ENCODE peak calls at places on chromosomes 16 and 17, in four cellular contexts. One of them, this sample, is unnamed.

GRCh38 chr17:81039854-81040758 is 5.2 kb downstream of the BAIAP2 start:
- DNase-seq in fibroblast of mammary gland: peak
- DNase-seq in heart right ventricle: no peak
- DNase-seq in lower leg skin: no peak
- DNase-seq in this sample: peak

GRCh38 chr17:73420897-73421296 is 109.1 kb upstream of the CDC42EP4 start:
- DNase-seq in heart right ventricle: no peak
- DNase-seq in fibroblast of mammary gland: peak
- DNase-seq in lower leg skin: no peak
- DNase-seq in this sample: peak

GRCh38 chr16:50065624-50066481 is at the start of gene HEATR3:
- DNase-seq in lower leg skin: peak
- DNase-seq in fibroblast of mammary gland: peak
- DNase-seq in heart right ventricle: peak
- DNase-seq in this sample: peak

GRCh38 chr17:47253541-47254402 is at the start of gene ITGB3:
- DNase-seq in heart right ventricle: peak
- DNase-seq in fibroblast of mammary gland: peak
- DNase-seq in lower leg skin: no peak
- DNase-seq in this sample: peak

GRCh38 chr17:80986816-80987480 is 4.7 kb upstream of the CHMP6 start:
- DNase-seq in fibroblast of mammary gland: no peak
- DNase-seq in lower leg skin: no peak
- DNase-seq in heart right ventricle: no peak
- DNase-seq in this sample: no peak

GRCh38 chr17:65455972-65456343 is 105.5 kb downstream of the AXIN2 start:
- DNase-seq in heart right ventricle: peak
- DNase-seq in fibroblast of mammary gland: peak
- DNase-seq in lower leg skin: no peak
- DNase-seq in this sample: peak

GRCh38 chr16:12239953-12240485 is 263.5 kb downstream of the SNX29 start:
- DNase-seq in heart right ventricle: no peak
- DNase-seq in fibroblast of mammary gland: peak
- DNase-seq in lower leg skin: peak
- DNase-seq in this sample: peak

GRCh38 chr17:45841883-45842525 is 2.7 kb upstream of the SPPL2C start:
- DNase-seq in heart right ventricle: no peak
- DNase-seq in lower leg skin: no peak
- DNase-seq in fibroblast of mammary gland: no peak
- DNase-seq in this sample: no peak

GRCh38 chr16:57627184-57627871 is 1.1 kb upstream of the ADGRG1 start:
- DNase-seq in heart right ventricle: no peak
- DNase-seq in fibroblast of mammary gland: peak
- DNase-seq in lower leg skin: no peak
- DNase-seq in this sample: peak

GRCh38 chr16:392450-393027 is 4.5 kb upstream of the NME4 start:
- DNase-seq in fibroblast of mammary gland: no peak
- DNase-seq in heart right ventricle: no peak
- DNase-seq in lower leg skin: no peak
- DNase-seq in this sample: no peak

GRCh38 chr16:69325784-69326171 is 4.6 kb downstream of the PDF start:
- DNase-seq in fibroblast of mammary gland: no peak
- DNase-seq in heart right ventricle: no peak
- DNase-seq in lower leg skin: no peak
- DNase-seq in this sample: no peak

DNA sequence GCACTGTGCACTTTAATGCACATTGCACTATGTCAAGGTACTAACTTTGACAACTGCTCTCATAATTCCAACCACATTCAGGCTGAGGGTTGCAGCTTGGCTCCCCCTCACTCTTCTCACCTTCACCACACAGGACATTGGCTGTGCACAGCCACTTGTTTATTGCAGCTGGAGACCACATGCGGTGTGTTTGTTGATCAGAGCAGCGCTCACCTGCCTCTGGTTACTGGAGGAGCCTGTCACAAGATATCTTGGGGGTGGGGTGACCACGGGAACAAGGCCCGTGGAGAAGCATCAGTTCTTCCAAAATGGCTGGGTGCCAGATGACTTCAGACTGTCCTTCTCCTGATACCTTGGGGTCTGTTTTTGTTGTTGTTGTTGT is 10.6 kb upstream of the CCL5 start:
- DNase-seq in fibroblast of mammary gland: no peak
- DNase-seq in heart right ventricle: no peak
- DNase-seq in lower leg skin: no peak
- DNase-seq in this sample: no peak
- TF ChIP-seq CTCF in fibroblast of mammary gland: no peak
- TF ChIP-seq CTCF in heart right ventricle: no peak
- TF ChIP-seq CTCF in lower leg skin: no peak
- TF ChIP-seq CTCF in this sample: no peak

GRCh38 chr17:33651631-33652030 is 358.5 kb upstream of the ASIC2 start:
- DNase-seq in heart right ventricle: no peak
- DNase-seq in lower leg skin: no peak
- DNase-seq in fibroblast of mammary gland: peak
- DNase-seq in this sample: peak

GRCh38 chr17:33653389-33653788 is 360.3 kb upstream of the ASIC2 start:
- DNase-seq in fibroblast of mammary gland: no peak
- DNase-seq in heart right ventricle: no peak
- DNase-seq in lower leg skin: no peak
- DNase-seq in this sample: peak

GRCh38 chr17:33642002-33642401 is 348.9 kb upstream of the ASIC2 start:
- DNase-seq in lower leg skin: no peak
- DNase-seq in heart right ventricle: no peak
- DNase-seq in fibroblast of mammary gland: no peak
- DNase-seq in this sample: no peak

DNA sequence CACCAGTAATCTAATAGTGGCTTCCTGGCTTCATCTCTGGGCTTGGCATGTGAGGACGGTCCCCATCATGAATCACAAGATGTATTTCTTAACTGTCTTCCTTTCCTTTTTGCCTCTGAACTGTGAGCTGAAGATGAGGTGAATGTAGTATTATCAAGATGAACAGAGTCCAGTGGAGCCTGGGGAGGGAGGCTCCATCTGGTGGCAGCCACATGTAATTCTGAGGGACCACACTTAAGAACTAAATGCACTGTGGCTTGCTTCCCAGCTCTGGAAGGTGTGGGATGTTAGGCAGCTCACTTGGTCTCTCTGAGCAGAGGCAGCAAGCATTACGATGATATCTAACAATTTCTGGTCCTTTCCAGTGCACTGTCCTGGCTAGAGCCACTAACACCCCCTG is 354.9 kb upstream of the ASIC2 start:
- DNase-seq in lower leg skin: no peak
- DNase-seq in heart right ventricle: no peak
- DNase-seq in fibroblast of mammary gland: peak
- DNase-seq in this sample: peak
- TF ChIP-seq CTCF in lower leg skin: no peak
- TF ChIP-seq CTCF in heart right ventricle: peak
- TF ChIP-seq CTCF in fibroblast of mammary gland: peak
- TF ChIP-seq CTCF in this sample: peak

GRCh38 chr17:7311110-7311698 is 3.8 kb downstream of the EIF5A start:
- DNase-seq in fibroblast of mammary gland: no peak
- DNase-seq in heart right ventricle: no peak
- DNase-seq in lower leg skin: no peak
- DNase-seq in this sample: no peak

GRCh38 chr17:7308625-7309433 is 1.4 kb downstream of the EIF5A start:
- DNase-seq in lower leg skin: peak
- DNase-seq in fibroblast of mammary gland: peak
- DNase-seq in heart right ventricle: peak
- DNase-seq in this sample: peak

GRCh38 chr17:7306911-7307685 is at the start of gene EIF5A:
- DNase-seq in fibroblast of mammary gland: peak
- DNase-seq in lower leg skin: peak
- DNase-seq in heart right ventricle: peak
- DNase-seq in this sample: peak

GRCh38 chr17:7309628-7310027 is 2.2 kb downstream of the EIF5A start:
- DNase-seq in heart right ventricle: no peak
- DNase-seq in lower leg skin: no peak
- DNase-seq in fibroblast of mammary gland: no peak
- DNase-seq in this sample: no peak

DNA sequence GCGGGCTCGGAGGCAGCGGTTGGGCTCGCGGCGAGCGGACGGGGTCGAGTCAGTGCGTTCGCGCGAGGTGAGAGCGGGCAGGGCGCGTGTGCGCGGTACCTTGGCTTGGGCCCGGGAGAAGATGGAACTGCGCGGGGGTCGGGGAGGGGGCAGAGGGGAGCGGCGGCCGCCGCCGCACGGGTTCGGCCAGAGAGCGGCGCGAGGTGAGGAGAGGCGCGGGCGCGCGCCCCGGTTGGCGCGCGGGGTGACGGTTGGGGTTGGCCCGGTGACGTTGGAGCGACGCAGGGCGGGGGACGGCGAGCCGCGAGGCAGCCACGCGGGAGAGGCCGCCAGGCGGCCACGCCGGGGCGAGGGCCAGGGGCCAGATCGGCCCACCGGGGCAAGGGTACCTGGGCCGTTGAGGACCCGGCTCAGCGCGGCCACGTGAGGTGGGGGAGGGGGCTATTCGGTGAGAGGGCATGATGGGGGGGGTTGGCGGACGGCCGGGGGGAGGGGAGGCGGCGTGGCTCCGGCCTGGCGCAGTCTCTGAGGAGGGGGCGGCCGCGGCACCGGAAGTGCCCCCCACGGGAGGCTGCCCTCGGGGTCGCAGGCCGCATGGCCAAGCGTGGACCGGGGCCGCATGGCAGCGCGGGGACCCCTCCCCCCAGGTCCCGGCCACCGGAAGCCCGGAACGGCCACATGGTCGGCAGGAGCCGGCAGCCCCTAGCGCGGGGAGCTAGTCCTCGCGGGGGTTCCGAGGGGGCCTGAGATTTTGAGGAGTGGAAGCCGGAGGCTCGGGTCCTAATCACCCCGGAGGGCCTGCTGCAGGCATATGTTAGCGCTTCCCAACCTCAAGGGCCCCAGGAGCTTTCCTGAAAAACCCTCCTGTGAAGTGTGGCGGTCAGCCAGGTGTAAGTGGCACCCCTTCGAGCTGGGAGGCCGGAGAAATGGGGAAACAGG is 527 bp downstream of the EIF5A start:
- DNase-seq in lower leg skin: peak
- DNase-seq in fibroblast of mammary gland: peak
- DNase-seq in heart right ventricle: no peak
- DNase-seq in this sample: peak
- TF ChIP-seq CTCF in lower leg skin: no peak
- TF ChIP-seq CTCF in fibroblast of mammary gland: no peak
- TF ChIP-seq CTCF in heart right ventricle: no peak
- TF ChIP-seq CTCF in this sample: no peak

DNA sequence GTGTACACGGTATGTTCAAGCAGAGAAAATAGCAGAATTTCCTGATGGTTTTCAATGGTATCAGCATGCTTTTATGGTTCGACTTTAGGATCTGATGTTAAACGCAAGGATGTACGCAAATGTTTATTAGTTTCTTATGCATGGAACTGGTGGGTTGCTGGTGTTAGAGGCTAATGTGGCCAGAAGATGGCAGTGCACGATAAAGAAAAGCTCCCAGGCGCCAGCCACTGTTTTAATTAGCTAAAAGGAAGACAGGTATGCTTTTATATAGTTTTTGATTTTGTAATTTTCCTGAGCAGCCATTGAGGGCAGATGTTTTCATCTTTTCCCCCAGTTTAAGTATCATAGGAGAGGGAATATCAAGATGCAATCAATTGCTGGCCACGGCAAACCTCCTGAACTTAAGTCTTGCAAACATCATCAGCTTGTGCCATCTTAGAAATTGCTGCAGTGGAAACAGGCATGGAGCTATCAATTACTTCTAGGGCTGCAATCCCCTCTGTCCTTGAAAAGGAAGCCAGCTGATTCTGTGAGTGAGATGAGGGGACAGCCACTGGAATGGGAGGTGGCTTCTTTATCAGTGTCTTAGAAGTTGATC is 648.5 kb upstream of the RBFOX1 start:
- DNase-seq in heart right ventricle: no peak
- DNase-seq in lower leg skin: no peak
- DNase-seq in fibroblast of mammary gland: peak
- DNase-seq in this sample: peak
- TF ChIP-seq CTCF in heart right ventricle: no peak
- TF ChIP-seq CTCF in lower leg skin: no peak
- TF ChIP-seq CTCF in fibroblast of mammary gland: peak
- TF ChIP-seq CTCF in this sample: no peak

This sample was measured in fibroblast of pulmonary artery.